ENCODE peak calls at places on chromosomes 7 and 10, in six cellular contexts. N is NCI-H2029; W is NCI-H1092; M is T-helper 9 cell; O is activated CD8-positive, alpha-beta memory T cell treated with anti-CD3 and anti-CD28 coated beads for 4 hours; S is IMR-90. T is an unnamed sample.
A peak's percentile ranks its signal among the peaks of the same experiment; 100 is the strongest.

GRCh38 chr7:36951257-36951697 is 227.0 kb upstream of the AOAH start:
- DNase-seq in O (no peak), W (no peak), N (no peak), M (no peak), S (no peak), T (no peak)

GRCh38 chr10:91799580-91799975 is 1.4 kb downstream of the TNKS2 start:
- DNase-seq in M (no peak), W (no peak), S (peak; percentile 43), O (no peak), N (no peak), T (no peak)

GRCh38 chr7:4607321-4607729 is 74.8 kb upstream of the FOXK1 start:
- DNase-seq in W (no peak), O (no peak), S (no peak), N (no peak), M (no peak), T (no peak)

GRCh38 chr10:103507235-103508191 is 14.0 kb downstream of the NEURL1 start:
- DNase-seq in M (no peak), W (no peak), S (no peak), O (no peak), N (no peak), T (no peak)

GRCh38 chr7:152177696-152178404 is 152.4 kb downstream of the GALNT11 start:
- DNase-seq in O (no peak), S (peak; percentile 23), M (no peak), N (no peak), W (no peak), T (no peak)

GRCh38 chr10:48451969-48452878 is 145.7 kb downstream of the MAPK8 start:
- DNase-seq in N (no peak), O (no peak), S (no peak), M (no peak), W (no peak), T (no peak)

GRCh38 chr7:141366098-141366621 is 185.1 kb upstream of the AGK start:
- DNase-seq in W (no peak), N (no peak), S (no peak), O (no peak), M (no peak), T (no peak)

GRCh38 chr10:109922353-109922975 is 847 bp downstream of the XPNPEP1 start:
- DNase-seq in M (no peak), S (no peak), W (no peak), N (no peak), O (no peak), T (no peak)

GRCh38 chr10:110170142-110170887 is 37.1 kb upstream of the MXI1 start:
- DNase-seq in S (no peak), N (no peak), O (no peak), M (no peak), W (no peak), T (no peak)

GRCh38 chr10:124417846-124418725 is 637 bp downstream of the OAT start:
- DNase-seq in S (peak; percentile 44), O (peak; percentile 4), M (peak; percentile 31), N (no peak), W (peak; percentile 10), T (peak; percentile 6)